ENCODE peak calls at places on chromosomes 6 and 20, in ten cellular contexts. D is WERI-Rb-1, V is Panc1, M is transverse colon, H is fibroblast of pulmonary artery, A is cardiac fibroblast, B is HCT116, J is AG09319, C is spleen, U is HFFc6. N is an unnamed sample.

GRCh38 chr20:45626540-45626939 is 3.0 kb upstream of the WFDC10A start:
- DNase-seq in D (no peak), V (no peak), M (no peak), H (no peak), A (no peak), B (no peak), J (no peak), C (no peak), U (no peak), N (no peak)

GRCh38 chr6:14270925-14271791 is 153.6 kb downstream of the CD83 start:
- DNase-seq in D (no peak), V (no peak), M (peak; percentile 58), H (peak; percentile 80), A (peak; percentile 91), B (peak; percentile 99), J (peak; percentile 23), C (no peak), U (peak; percentile 86), N (peak; percentile 82)

GRCh38 chr20:18427214-18427613 is 39.6 kb downstream of the DZANK1 start:
- DNase-seq in D (no peak), V (no peak), M (no peak), H (no peak), A (no peak), B (no peak), J (no peak), C (no peak), U (no peak), N (no peak)

GRCh38 chr6:38708483-38708882 is 5.5 kb upstream of the GLO1 start:
- DNase-seq in D (no peak), V (no peak), M (no peak), H (no peak), A (no peak), B (no peak), J (no peak), C (no peak), U (no peak), N (no peak)

GRCh38 chr6:27688014-27688586 is 215.2 kb upstream of the ZNF184 start:
- DNase-seq in D (peak; percentile 88), V (peak; percentile 97), M (peak; percentile 85), H (peak; percentile 88), A (peak; percentile 96), B (peak; percentile 93), J (peak; percentile 75), C (peak; percentile 85), U (peak; percentile 95), N (peak; percentile 87)

GRCh38 chr6:10862361-10862760 is 19.5 kb downstream of the GCM2 start:
- DNase-seq in D (no peak), V (no peak), M (no peak), H (no peak), A (no peak), B (no peak), J (no peak), C (no peak), U (no peak), N (no peak)

GRCh38 chr6:130955755-130956154 is 107.3 kb downstream of the EPB41L2 start:
- DNase-seq in D (no peak), V (no peak), M (no peak), H (no peak), A (no peak), B (no peak), J (no peak), C (no peak), U (no peak), N (no peak)

GRCh38 chr6:135311446-135312200 is 130.5 kb downstream of the MYB start:
- DNase-seq in D (no peak), V (no peak), M (no peak), H (no peak), A (no peak), B (no peak), J (no peak), C (no peak), U (no peak), N (no peak)

GRCh38 chr6:161418458-161418945 is 144.6 kb upstream of the AGPAT4 start:
- DNase-seq in D (peak; percentile 40), V (peak; percentile 43), M (peak; percentile 12), H (peak; percentile 94), A (peak; percentile 94), B (peak; percentile 68), J (peak; percentile 71), C (no peak), U (peak; percentile 64), N (peak; percentile 63)

GRCh38 chr20:13703265-13703664 is 64.5 kb upstream of the TASP1 start:
- DNase-seq in D (no peak), V (no peak), M (no peak), H (no peak), A (no peak), B (no peak), J (no peak), C (no peak), U (no peak), N (no peak)

GRCh38 chr6:107663308-107663707 is 160.8 kb downstream of the SCML4 start:
- DNase-seq in D (no peak), V (no peak), M (no peak), H (no peak), A (no peak), B (no peak), J (no peak), C (no peak), U (no peak), N (no peak)
- TF ChIP-seq CTCF in D (no peak), V (no peak), M (no peak), H (no peak), A (no peak), B (no peak), J (no peak), C (no peak), U (no peak), N (no peak)

DNA sequence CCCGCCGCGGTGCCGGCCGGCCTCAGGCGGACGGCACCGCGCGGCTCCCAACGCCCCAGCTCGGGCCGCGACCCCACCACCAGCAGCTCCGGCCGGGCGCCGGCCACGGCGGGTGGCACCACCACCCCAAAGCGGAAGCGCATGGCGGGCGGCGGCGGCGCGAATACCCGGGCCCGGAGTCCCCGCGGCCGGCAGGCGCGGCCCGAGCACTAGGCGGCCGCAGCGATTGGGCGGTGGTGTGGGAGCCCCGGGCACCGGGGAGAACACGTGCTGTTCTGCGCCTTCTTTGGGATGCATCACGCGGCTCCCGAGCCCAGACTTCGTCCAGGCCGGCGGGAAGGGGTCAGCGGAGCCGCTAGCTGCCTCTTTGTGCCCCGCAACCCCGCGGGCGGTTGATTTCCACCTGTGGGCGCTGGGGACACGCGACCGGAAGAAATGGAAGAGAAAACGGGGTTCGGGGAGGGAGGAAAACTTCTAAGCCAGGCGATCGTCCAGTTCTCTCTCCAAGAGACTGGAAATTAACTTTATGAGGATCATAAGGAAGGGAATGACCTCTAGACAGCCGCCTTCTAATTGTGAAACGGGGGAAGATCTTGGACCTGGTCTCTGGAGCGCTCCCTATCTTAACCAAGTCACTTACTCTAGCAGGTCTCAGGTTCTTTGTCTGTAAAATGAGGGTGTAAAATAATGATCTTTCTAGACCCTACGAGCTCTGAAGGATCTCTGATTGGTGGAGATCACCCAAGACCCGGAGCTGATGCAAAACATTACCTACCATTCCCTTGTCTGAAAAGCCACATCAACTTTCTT is at the start of gene EPM2A:
- DNase-seq in D (peak; percentile 78), V (no peak), M (peak; percentile 86), H (peak; percentile 79), A (peak; percentile 76), B (peak; percentile 65), J (peak; percentile 48), C (peak; percentile 96), U (peak; percentile 80), N (peak; percentile 74)
- TF ChIP-seq CTCF in D (no peak), V (peak; percentile 34), M (peak; percentile 4), H (no peak), A (no peak), B (no peak), J (no peak), C (no peak), U (peak; percentile 6), N (no peak)

DNA sequence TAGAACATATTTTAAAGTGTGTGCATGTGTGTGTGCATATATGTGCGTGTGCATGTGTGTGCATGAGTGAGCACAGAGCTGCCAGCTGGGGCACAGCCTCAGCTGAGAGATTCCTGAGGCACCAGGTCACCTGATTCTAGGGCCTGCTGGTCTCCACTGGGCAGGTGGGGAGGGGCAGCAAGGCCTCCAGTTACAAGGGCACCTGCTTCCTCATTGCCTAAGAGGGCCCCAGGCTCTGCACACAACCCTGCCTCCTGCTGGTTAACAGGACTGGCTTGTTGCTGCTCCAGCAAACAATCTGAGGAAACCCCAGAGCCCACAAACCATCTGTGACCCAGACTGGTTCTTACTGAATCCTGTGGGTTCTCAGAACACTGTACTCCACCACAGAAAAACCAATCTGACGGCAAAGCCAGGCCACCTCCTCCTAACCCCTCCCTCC is 22.9 kb upstream of the UBE2J1 start:
- DNase-seq in D (peak; percentile 91), V (no peak), M (peak; percentile 83), H (no peak), A (peak; percentile 5), B (no peak), J (no peak), C (peak; percentile 91), U (no peak), N (peak; percentile 88)
- TF ChIP-seq CTCF in D (peak; percentile 87), V (peak; percentile 31), M (no peak), H (peak; percentile 16), A (peak; percentile 15), B (peak; percentile 58), J (no peak), C (peak; percentile 31), U (peak; percentile 23), N (peak; percentile 38)

GRCh38 chr20:43507150-43508080 is at the start of gene L3MBTL1:
- DNase-seq in D (peak; percentile 74), V (no peak), M (peak; percentile 62), H (peak; percentile 43), A (peak; percentile 33), B (peak; percentile 33), J (no peak), C (peak; percentile 85), U (no peak), N (peak; percentile 89)
- TF ChIP-seq CTCF in D (peak; percentile 2), V (no peak), M (no peak), H (no peak), A (no peak), B (no peak), J (no peak), C (no peak), U (no peak), N (no peak)